ENCODE peak calls at places on chromosomes 5 and 9, in five cellular contexts. Z, V, R, Y and J are unnamed samples.

GRCh38 chr9:129319938-129320481 is 141.9 kb upstream of the IER5L start:
- DNase-seq in Z (no peak), V (peak; percentile 12), R (no peak), Y (no peak), J (peak; percentile 15)

GRCh38 chr9:98310752-98311392 is 55.4 kb upstream of the TBC1D2 start:
- DNase-seq in Z (no peak), V (no peak), R (no peak), Y (no peak), J (no peak)

GRCh38 chr5:158991391-158991790 is 108.3 kb downstream of the EBF1 start:
- DNase-seq in Z (no peak), V (no peak), R (no peak), Y (peak; percentile 30), J (no peak)

GRCh38 chr5:96023518-96023917 is 61.9 kb upstream of the ELL2 start:
- DNase-seq in Z (no peak), V (no peak), R (no peak), Y (peak; percentile 64), J (no peak)

GRCh38 chr5:76819851-76820280 is 1.0 kb downstream of the F2RL1 start:
- DNase-seq in Z (no peak), V (peak; percentile 49), R (no peak), Y (no peak), J (peak; percentile 26)

GRCh38 chr5:82931110-82931509 is 146.1 kb downstream of the TMEM167A start:
- DNase-seq in Z (no peak), V (no peak), R (no peak), Y (peak; percentile 95), J (no peak)

GRCh38 chr5:115838885-115839518 is 2.4 kb downstream of the ATG12 start:
- DNase-seq in Z (peak; percentile 44), V (no peak), R (peak; percentile 1), Y (peak; percentile 68), J (no peak)

GRCh38 chr9:69149321-69149807 is 24.7 kb upstream of the TJP2 start:
- DNase-seq in Z (no peak), V (no peak), R (no peak), Y (no peak), J (peak; percentile 29)

GRCh38 chr5:65811004-65811403 is 89.0 kb downstream of the NLN start:
- DNase-seq in Z (no peak), V (no peak), R (no peak), Y (peak; percentile 84), J (no peak)

GRCh38 chr5:65809817-65810531 is 88.0 kb downstream of the NLN start:
- DNase-seq in Z (no peak), V (no peak), R (peak; percentile 89), Y (peak; percentile 71), J (peak; percentile 61)

GRCh38 chr5:65808261-65808741 is 86.3 kb downstream of the NLN start:
- DNase-seq in Z (no peak), V (no peak), R (no peak), Y (no peak), J (no peak)

GRCh38 chr5:65811895-65812294 is 89.9 kb downstream of the NLN start:
- DNase-seq in Z (no peak), V (no peak), R (peak; percentile 70), Y (peak; percentile 39), J (no peak)

DNA sequence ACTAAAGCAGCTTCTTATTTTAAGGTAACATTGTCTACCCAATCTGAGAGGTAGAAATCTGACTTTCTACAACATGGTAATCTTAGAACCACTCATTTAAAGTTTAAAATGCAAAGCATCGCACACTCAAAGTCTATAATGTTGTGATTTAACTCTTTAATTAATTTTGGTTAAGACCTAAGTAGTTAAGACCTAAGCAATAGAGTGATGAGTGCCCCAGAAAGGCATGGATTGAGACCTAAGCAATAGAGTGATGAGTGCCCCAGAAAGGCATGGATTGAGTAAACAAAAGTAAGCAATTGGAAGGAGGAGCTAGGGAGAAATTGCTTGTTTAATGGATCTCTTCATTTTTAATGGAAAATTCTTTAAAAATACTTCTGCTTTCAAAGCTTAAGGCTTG is 86.8 kb downstream of the NLN start:
- DNase-seq in Z (no peak), V (no peak), R (no peak), Y (peak; percentile 16), J (no peak)
- H3K4me1 ChIP-seq in Z (no peaks in the 10 kb centered on the region), V (no peaks in the 10 kb centered on the region), R (peaks cover 71% of the 10 kb centered on the region), Y (peaks cover 42% of the 10 kb centered on the region), J (peaks cover 9% of the 10 kb centered on the region)

DNA sequence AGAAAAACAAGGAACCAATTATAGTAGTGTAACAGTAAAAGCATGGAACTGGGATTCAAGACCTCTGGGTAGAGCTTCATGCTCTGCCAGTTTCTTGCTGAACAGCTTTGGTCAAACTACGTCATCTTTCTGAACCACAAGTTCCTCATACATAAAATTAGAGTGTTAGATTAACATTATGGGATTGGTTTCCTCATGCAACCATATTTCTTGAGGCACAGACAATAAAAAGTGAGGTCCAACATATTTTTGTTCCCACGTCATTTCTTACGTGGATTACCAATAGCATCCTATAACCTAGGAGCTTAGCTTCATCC is 354.8 kb downstream of the TMEM232 start:
- DNase-seq in Z (no peak), V (no peak), R (no peak), Y (no peak), J (no peak)
- H3K4me1 ChIP-seq in Z (peaks cover 1% of the 10 kb centered on the region), V (no peaks in the 10 kb centered on the region), R (no peaks in the 10 kb centered on the region), Y (no peaks in the 10 kb centered on the region), J (no peaks in the 10 kb centered on the region)

GRCh38 chr9:105290401-105290800 is 46.0 kb downstream of the SLC44A1 start:
- DNase-seq in Z (no peak), V (no peak), R (peak; percentile 41), Y (peak; percentile 49), J (no peak)

GRCh38 chr9:105293408-105293807 is 49.0 kb downstream of the SLC44A1 start:
- DNase-seq in Z (no peak), V (no peak), R (no peak), Y (no peak), J (no peak)

GRCh38 chr9:105291422-105291859 is 47.0 kb downstream of the SLC44A1 start:
- DNase-seq in Z (no peak), V (no peak), R (no peak), Y (no peak), J (no peak)

GRCh38 chr9:105295151-105295550 is 50.7 kb downstream of the SLC44A1 start:
- DNase-seq in Z (no peak), V (no peak), R (no peak), Y (no peak), J (no peak)

GRCh38 chr9:105291938-105292337 is 47.5 kb downstream of the SLC44A1 start:
- DNase-seq in Z (no peak), V (no peak), R (no peak), Y (no peak), J (no peak)
- H3K4me1 ChIP-seq in Z (peaks cover 6% of the 10 kb centered on the region), V (peaks cover 22% of the 10 kb centered on the region), R (peaks cover 51% of the 10 kb centered on the region), Y (peaks cover 20% of the 10 kb centered on the region), J (no peaks in the 10 kb centered on the region)

GRCh38 chr5:16548115-16548514 is 68.7 kb downstream of the RETREG1 start:
- DNase-seq in Z (no peak), V (peak; percentile 43), R (no peak), Y (no peak), J (no peak)

GRCh38 chr5:16542275-16542674 is 74.5 kb downstream of the RETREG1 start:
- DNase-seq in Z (no peak), V (no peak), R (no peak), Y (no peak), J (no peak)

GRCh38 chr5:16547200-16547842 is 69.5 kb downstream of the RETREG1 start:
- DNase-seq in Z (no peak), V (no peak), R (no peak), Y (no peak), J (no peak)

GRCh38 chr5:16546712-16547111 is 70.1 kb downstream of the RETREG1 start:
- DNase-seq in Z (no peak), V (no peak), R (no peak), Y (no peak), J (no peak)

DNA sequence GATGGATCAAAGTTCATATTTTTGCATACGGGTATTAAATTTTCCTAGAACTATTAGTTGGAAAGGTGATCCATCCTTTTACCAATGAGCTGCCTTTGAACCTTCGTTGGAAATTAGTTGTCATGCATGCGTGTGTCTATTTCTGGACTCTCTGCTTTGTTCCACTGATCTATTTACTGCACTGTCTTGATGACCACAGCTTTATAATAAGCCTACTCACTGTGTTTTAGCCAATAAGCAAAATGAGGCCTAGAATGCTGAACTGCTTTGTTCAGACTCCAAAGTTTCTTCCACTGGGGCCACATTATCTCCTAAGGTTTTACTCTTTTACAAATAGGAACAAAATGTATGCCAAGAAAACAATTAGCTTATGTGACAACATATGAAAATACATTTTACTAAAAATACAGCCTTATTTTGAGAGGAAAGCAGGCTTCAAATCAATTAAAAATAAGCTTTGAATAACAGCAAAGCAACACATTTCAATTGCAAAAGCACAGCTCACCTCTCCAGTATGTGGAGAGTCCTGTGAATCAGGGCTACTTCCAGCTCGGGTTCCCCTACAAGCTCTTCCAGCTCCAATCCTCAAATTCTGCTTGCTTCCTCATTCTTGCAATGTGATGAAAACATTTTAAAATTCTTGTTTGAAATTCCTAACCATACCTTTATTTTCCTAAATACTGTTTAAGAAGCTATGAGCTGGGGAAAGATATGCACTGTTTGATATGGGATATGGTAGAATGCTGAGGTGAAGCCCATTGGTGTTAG is 72.0 kb downstream of the RETREG1 start:
- DNase-seq in Z (no peak), V (no peak), R (peak; percentile 53), Y (no peak), J (no peak)
- H3K4me1 ChIP-seq in Z (no peaks in the 10 kb centered on the region), V (peaks cover 37% of the 10 kb centered on the region), R (peaks cover 16% of the 10 kb centered on the region), Y (peaks cover 5% of the 10 kb centered on the region), J (peaks cover 31% of the 10 kb centered on the region)

DNA sequence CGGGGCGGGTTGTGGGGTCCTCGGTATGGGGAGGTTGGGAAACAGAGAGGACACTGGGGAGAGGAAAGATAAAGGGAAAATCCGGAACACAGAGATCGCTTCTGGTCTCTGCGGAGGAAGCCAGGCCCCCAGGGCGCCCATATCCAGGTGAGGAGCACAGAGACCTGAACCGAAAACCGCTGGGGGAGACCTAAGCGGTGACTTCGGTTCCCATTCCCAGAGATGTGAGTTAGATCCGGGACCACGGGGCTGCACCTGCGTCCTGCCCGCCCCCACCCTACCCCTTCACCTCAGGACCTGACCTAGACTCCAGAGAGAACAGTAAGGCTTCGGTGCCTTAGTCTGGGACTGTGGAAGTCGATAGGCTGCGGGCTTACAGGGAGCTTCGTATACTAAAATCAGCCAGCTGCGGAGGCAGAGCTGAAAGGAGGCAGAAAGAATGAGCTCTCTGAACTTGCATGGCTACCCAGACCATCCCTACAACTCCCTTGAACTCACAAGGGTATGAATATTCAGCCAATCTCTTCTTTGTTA is 463 bp upstream of the FAM13B start:
- DNase-seq in Z (no peak), V (no peak), R (no peak), Y (no peak), J (no peak)
- H3K4me1 ChIP-seq in Z (peaks cover 4% of the 10 kb centered on the region), V (peaks cover 35% of the 10 kb centered on the region), R (peaks cover 26% of the 10 kb centered on the region), Y (peaks cover 14% of the 10 kb centered on the region), J (peaks cover 60% of the 10 kb centered on the region)

GRCh38 chr5:1341863-1342262 is 3.0 kb downstream of the CLPTM1L start:
- DNase-seq in Z (no peak), V (no peak), R (no peak), Y (no peak), J (no peak)
- H3K4me1 ChIP-seq in Z (peaks cover 7% of the 10 kb centered on the region), V (peaks cover 23% of the 10 kb centered on the region), R (peaks cover 18% of the 10 kb centered on the region), Y (peaks cover 11% of the 10 kb centered on the region), J (peaks cover 20% of the 10 kb centered on the region)

GRCh38 chr5:168311061-168311566 is 19.7 kb downstream of the WWC1 start:
- DNase-seq in Z (no peak), V (no peak), R (peak; percentile 48), Y (peak; percentile 31), J (no peak)
- H3K4me1 ChIP-seq in Z (peaks cover 17% of the 10 kb centered on the region), V (peaks cover 75% of the 10 kb centered on the region), R (peaks cover 60% of the 10 kb centered on the region), Y (peaks cover 44% of the 10 kb centered on the region), J (no peaks in the 10 kb centered on the region)

GRCh38 chr9:134728021-134728795 is 86.6 kb downstream of the COL5A1 start:
- DNase-seq in Z (no peak), V (no peak), R (no peak), Y (no peak), J (no peak)
- H3K4me1 ChIP-seq in Z (no peaks in the 10 kb centered on the region), V (peaks cover 2% of the 10 kb centered on the region), R (no peaks in the 10 kb centered on the region), Y (no peaks in the 10 kb centered on the region), J (no peaks in the 10 kb centered on the region)